ENCODE peak calls at places on chromosomes 7 and 10, in four cellular contexts. One of them, this sample, is unnamed.

GRCh38 chr10:119917777-119918176 is 25.2 kb downstream of the SEC23IP start:
- DNase-seq in B cell: no peak
- DNase-seq in colonic mucosa: no peak
- DNase-seq in HFFc6: no peak
- DNase-seq in this sample: no peak

GRCh38 chr7:129882531-129882930 is 70.2 kb downstream of the UBE2H start:
- DNase-seq in B cell: no peak
- DNase-seq in colonic mucosa: no peak
- DNase-seq in HFFc6: peak
- DNase-seq in this sample: no peak

GRCh38 chr10:71750986-71751385 is 22.3 kb downstream of the VSIR start:
- DNase-seq in B cell: no peak
- DNase-seq in colonic mucosa: no peak
- DNase-seq in HFFc6: no peak
- DNase-seq in this sample: no peak

GRCh38 chr10:97820305-97820704 is 29.3 kb upstream of the GOLGA7B start:
- DNase-seq in B cell: no peak
- DNase-seq in colonic mucosa: no peak
- DNase-seq in HFFc6: no peak
- DNase-seq in this sample: no peak

GRCh38 chr10:117503170-117503885 is 39.2 kb upstream of the EMX2 start:
- DNase-seq in B cell: no peak
- DNase-seq in colonic mucosa: no peak
- DNase-seq in HFFc6: no peak
- DNase-seq in this sample: no peak

GRCh38 chr7:14836571-14837189 is 65.9 kb downstream of the DGKB start:
- DNase-seq in B cell: no peak
- DNase-seq in colonic mucosa: no peak
- DNase-seq in HFFc6: peak
- DNase-seq in this sample: no peak

GRCh38 chr7:48083114-48083830 is 5.8 kb upstream of the UPP1 start:
- DNase-seq in B cell: no peak
- DNase-seq in colonic mucosa: no peak
- DNase-seq in HFFc6: peak
- DNase-seq in this sample: peak

GRCh38 chr10:126216221-126216701 is 172.0 kb downstream of the ADAM12 start:
- DNase-seq in B cell: no peak
- DNase-seq in colonic mucosa: no peak
- DNase-seq in HFFc6: peak
- DNase-seq in this sample: no peak

GRCh38 chr10:33244354-33244967 is 90.0 kb downstream of the NRP1 start:
- DNase-seq in B cell: no peak
- DNase-seq in colonic mucosa: no peak
- DNase-seq in HFFc6: no peak
- DNase-seq in this sample: no peak

GRCh38 chr7:28192786-28193581 is 12.4 kb upstream of the JAZF1 start:
- DNase-seq in B cell: no peak
- DNase-seq in colonic mucosa: no peak
- DNase-seq in HFFc6: no peak
- DNase-seq in this sample: no peak

DNA sequence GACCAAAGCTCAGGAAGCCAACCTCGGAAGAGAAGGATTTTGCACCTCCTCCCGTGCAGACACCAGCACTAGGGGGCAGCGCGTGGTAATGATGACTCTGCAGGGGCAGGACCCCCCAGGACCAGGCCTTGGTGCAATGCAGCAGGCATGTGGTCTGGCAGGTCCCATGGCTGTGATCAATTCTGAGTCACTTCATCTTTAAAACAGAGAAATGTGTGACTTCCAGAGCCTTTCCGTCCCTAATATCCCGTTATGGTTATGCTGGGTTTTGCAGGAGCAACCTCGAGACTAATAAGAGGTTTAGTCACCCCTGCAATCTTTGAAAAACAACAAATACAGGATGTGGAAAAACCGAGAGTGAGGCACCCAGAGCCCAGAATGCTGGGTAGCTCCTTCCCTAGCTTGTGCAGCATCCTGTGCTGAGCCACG is 30.2 kb upstream of the GJD4 start:
- DNase-seq in B cell: no peak
- DNase-seq in colonic mucosa: no peak
- DNase-seq in HFFc6: peak
- DNase-seq in this sample: no peak
- TF ChIP-seq CTCF in B cell: no peak
- TF ChIP-seq CTCF in colonic mucosa: no peak
- TF ChIP-seq CTCF in HFFc6: peak
- TF ChIP-seq CTCF in this sample: no peak

DNA sequence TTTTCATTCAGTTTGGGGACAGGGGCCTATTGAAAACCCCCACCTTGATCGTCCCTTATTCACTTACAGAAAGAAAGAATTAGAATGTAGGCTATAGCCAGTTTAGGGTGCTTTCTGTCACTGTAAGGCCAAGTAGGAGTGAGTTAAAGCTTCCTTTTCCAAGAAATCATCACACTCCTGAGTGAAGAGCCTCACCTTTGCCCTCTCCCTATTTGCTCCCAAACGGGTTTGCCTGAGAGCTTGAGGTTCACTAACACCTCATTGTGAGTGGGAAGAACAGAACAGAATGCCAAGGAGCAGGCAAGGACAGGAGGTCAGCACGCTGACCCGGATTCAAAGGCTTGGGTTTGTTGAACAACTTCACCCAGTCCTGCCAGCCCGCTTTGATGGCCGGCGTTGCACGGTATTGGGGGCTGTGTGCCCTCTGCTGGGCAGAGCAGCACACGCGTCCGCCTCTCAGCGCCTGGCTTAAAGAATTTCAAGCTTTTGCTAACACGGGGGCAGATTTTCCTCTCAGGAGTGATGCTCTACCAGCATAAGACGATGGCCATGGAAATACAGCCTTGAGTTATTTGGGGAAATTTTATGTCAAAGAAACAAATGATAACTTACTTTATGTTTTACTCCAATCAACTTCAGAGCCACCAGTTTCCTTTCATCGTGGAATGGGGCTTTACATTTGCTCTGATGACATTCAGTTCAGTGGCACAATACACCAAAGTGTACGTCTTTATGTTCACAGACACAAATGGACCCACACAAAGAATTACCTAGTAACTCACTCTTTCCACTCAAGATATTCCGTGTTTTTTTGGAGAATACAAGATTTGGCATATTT is 470.0 kb downstream of the SUGCT start:
- DNase-seq in B cell: no peak
- DNase-seq in colonic mucosa: peak
- DNase-seq in HFFc6: no peak
- DNase-seq in this sample: peak
- TF ChIP-seq CTCF in B cell: no peak
- TF ChIP-seq CTCF in colonic mucosa: peak
- TF ChIP-seq CTCF in HFFc6: peak
- TF ChIP-seq CTCF in this sample: peak

GRCh38 chr7:55122263-55122662 is 103.4 kb downstream of the EGFR start:
- DNase-seq in B cell: no peak
- DNase-seq in colonic mucosa: no peak
- DNase-seq in HFFc6: no peak
- DNase-seq in this sample: no peak

GRCh38 chr7:55127622-55128081 is 108.8 kb downstream of the EGFR start:
- DNase-seq in B cell: no peak
- DNase-seq in colonic mucosa: peak
- DNase-seq in HFFc6: no peak
- DNase-seq in this sample: no peak

GRCh38 chr7:55128693-55129394 is 110.0 kb downstream of the EGFR start:
- DNase-seq in B cell: no peak
- DNase-seq in colonic mucosa: no peak
- DNase-seq in HFFc6: peak
- DNase-seq in this sample: no peak

GRCh38 chr7:55127135-55127551 is 108.3 kb downstream of the EGFR start:
- DNase-seq in B cell: no peak
- DNase-seq in colonic mucosa: no peak
- DNase-seq in HFFc6: no peak
- DNase-seq in this sample: no peak

DNA sequence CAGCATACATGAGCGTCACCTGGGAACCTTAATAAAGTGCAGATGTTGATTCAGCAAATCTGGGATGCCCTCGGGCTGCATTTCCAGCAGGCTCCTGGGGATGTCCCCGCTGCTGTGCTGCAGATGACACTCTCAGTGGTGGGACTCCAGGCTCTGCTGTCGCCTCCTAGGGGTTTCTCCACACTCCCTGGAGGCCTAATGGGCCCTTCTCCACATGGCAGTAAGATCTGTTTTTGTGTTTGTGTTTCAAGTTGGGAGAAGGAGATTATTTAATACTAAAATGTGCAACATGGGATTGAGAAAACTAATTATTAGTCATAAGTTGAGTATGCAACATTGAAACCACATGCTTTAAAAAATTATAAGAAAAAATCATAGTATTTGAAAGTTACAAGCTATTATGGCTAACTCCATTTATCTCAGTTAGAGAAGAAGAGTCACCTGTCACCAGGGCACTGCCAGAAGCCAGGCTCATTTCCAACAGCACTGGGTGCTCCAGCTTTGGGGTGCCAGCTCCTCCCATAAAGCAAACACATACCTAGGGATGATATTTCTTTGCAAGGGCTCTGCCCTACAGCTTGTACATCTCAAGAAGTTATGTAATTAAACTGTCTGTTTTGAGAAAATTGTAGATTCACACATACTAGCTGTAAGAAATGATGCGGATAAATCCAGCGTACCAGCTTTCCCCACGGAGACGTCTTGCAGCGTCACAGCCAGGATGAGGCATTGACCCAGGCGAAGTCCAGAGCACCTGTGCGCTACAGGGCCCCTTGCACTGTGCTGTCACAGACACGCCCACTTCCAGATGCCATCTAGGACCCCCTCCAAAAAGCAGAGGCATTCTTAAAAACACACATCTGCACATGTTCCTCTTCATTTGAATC is 106.4 kb downstream of the EGFR start:
- DNase-seq in B cell: no peak
- DNase-seq in colonic mucosa: no peak
- DNase-seq in HFFc6: no peak
- DNase-seq in this sample: no peak
- TF ChIP-seq CTCF in B cell: no peak
- TF ChIP-seq CTCF in colonic mucosa: no peak
- TF ChIP-seq CTCF in HFFc6: peak
- TF ChIP-seq CTCF in this sample: no peak

GRCh38 chr7:113109718-113110117 is 8.6 kb downstream of the SMIM30 start:
- DNase-seq in B cell: no peak
- DNase-seq in colonic mucosa: no peak
- DNase-seq in HFFc6: no peak
- DNase-seq in this sample: no peak

GRCh38 chr7:113118074-113118959 is at the start of gene SMIM30:
- DNase-seq in B cell: peak
- DNase-seq in colonic mucosa: peak
- DNase-seq in HFFc6: peak
- DNase-seq in this sample: peak

GRCh38 chr7:113119429-113119828 is 1.1 kb upstream of the SMIM30 start:
- DNase-seq in B cell: no peak
- DNase-seq in colonic mucosa: no peak
- DNase-seq in HFFc6: no peak
- DNase-seq in this sample: no peak

DNA sequence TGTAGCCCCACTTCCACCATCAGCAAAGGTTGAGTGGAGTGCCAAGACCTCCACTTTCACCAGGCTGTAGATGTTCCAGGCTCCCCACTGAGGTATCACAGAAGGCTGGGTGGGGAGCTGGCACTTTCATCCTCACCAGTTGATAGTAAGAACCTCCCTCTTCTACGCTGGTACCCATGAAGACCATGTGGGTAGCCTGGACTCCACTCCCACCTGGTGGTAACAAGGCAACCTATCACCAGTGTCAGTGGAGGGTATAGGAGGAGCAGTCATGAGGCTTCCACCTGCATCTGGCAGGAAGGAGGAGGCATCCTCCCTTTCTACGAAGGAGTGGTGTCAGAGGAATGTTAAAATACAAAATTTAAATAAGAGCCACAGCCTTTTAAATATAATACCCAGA is 4.4 kb downstream of the SMIM30 start:
- DNase-seq in B cell: no peak
- DNase-seq in colonic mucosa: no peak
- DNase-seq in HFFc6: no peak
- DNase-seq in this sample: peak
- TF ChIP-seq CTCF in B cell: no peak
- TF ChIP-seq CTCF in colonic mucosa: no peak
- TF ChIP-seq CTCF in HFFc6: peak
- TF ChIP-seq CTCF in this sample: no peak

DNA sequence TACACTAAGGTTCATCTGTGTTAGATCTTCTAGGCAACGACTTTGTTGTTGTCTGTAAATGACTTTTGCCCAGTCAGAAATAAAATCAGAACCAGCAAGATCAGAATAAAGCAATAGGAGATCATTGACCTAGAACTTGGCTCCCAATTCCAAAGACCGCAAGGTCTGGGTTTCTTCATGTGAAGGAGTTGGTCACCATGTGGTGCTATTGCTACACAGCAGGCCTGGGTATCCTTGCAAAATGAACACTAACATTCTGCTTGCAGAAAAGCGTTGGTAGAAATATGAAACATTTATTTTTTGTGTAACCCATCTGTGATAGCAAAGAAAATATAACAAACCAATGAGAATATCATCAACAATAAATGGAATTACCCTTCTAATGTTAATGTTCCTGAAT is 831.0 kb downstream of the NXPH1 start:
- DNase-seq in B cell: no peak
- DNase-seq in colonic mucosa: no peak
- DNase-seq in HFFc6: no peak
- DNase-seq in this sample: no peak
- TF ChIP-seq CTCF in B cell: no peak
- TF ChIP-seq CTCF in colonic mucosa: no peak
- TF ChIP-seq CTCF in HFFc6: no peak
- TF ChIP-seq CTCF in this sample: no peak

GRCh38 chr7:65820287-65820950 is 52.5 kb upstream of the VKORC1L1 start:
- DNase-seq in B cell: peak
- DNase-seq in colonic mucosa: no peak
- DNase-seq in HFFc6: no peak
- DNase-seq in this sample: peak
- TF ChIP-seq CTCF in B cell: no peak
- TF ChIP-seq CTCF in colonic mucosa: no peak
- TF ChIP-seq CTCF in HFFc6: no peak
- TF ChIP-seq CTCF in this sample: no peak

DNA sequence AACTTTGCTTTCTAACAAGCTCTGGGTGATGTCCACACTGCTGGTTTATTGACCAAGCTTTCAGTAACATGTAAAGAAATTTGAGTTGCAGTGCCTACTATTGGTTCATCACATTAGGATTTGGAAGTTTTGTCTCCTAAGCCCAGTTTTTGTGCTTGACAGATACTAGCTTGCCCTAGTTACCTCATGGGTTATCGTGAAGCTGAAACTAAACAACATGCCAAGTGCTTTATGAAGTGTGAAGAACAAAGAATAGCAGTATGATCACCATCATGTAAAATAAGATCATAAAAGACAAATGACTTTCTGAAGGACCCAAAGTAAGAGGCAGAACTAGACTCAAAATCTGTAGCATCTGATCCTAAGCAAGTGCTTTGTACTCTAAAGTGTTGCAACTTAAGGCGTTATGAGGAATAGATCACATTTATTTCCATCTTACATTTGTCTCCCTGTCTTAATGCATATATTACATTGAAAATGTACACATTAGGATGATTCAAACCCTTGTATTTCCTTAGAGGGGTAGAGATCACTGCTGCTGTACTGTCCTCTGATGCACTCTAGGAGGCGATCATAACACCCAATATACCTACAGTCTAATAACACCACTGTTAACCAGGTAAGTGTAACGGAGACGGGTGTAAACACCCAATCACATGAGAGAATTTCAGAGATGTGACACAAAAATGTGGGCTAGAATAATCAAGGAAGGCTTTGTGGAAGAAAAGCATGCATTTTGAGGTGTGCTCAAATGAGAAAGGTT is 71.3 kb downstream of the NRCAM start:
- DNase-seq in B cell: no peak
- DNase-seq in colonic mucosa: no peak
- DNase-seq in HFFc6: no peak
- DNase-seq in this sample: no peak
- TF ChIP-seq CTCF in B cell: peak
- TF ChIP-seq CTCF in colonic mucosa: no peak
- TF ChIP-seq CTCF in HFFc6: no peak
- TF ChIP-seq CTCF in this sample: peak

GRCh38 chr10:5757766-5758517 is 55.3 kb downstream of the GDI2 start:
- DNase-seq in B cell: no peak
- DNase-seq in colonic mucosa: no peak
- DNase-seq in HFFc6: no peak
- DNase-seq in this sample: no peak
- TF ChIP-seq CTCF in B cell: no peak
- TF ChIP-seq CTCF in colonic mucosa: no peak
- TF ChIP-seq CTCF in HFFc6: no peak
- TF ChIP-seq CTCF in this sample: no peak

This sample was measured in activated CD8-positive, alpha-beta T cell treated with anti-CD3 and anti-CD28 coated beads for 36 hours.